ENCODE peak calls at places on chromosomes 16 and 17, in five cellular contexts. A, L, N, S and F are unnamed samples.

GRCh38 chr17:38868968-38869646 is 751 bp upstream of the LASP1 start:
- DNase-seq in N (peak), S (peak), A (peak), L (peak), F (peak)

GRCh38 chr16:16124974-16125373 is 98.3 kb downstream of the ABCC6 start:
- DNase-seq in S (no peak), N (no peak), A (no peak), L (no peak), F (peak)

GRCh38 chr16:71930013-71930563 is 34.8 kb downstream of the IST1 start:
- DNase-seq in A (no peak), L (no peak), S (no peak), N (peak), F (no peak)

GRCh38 chr16:8644151-8644512 is 22.6 kb downstream of the METTL22 start:
- DNase-seq in S (no peak), L (no peak), A (no peak), N (no peak), F (peak)

GRCh38 chr17:21042434-21043295 is at the start of gene USP22:
- DNase-seq in L (no peak), N (no peak), A (no peak), S (peak), F (no peak)

GRCh38 chr17:41417576-41418015 is 6.8 kb downstream of the KRT37 start:
- DNase-seq in A (no peak), S (no peak), N (peak), L (no peak), F (peak)

GRCh38 chr17:7479389-7480192 is at the start of gene ZBTB4:
- DNase-seq in L (peak), S (peak), N (peak), A (peak), F (peak)

GRCh38 chr17:57999496-58000017 is 7.5 kb downstream of the SRSF1 start:
- DNase-seq in A (peak), S (no peak), N (peak), L (no peak), F (peak)

GRCh38 chr17:80177986-80178590 is 8.3 kb downstream of the CARD14 start:
- DNase-seq in N (no peak), A (peak), S (no peak), L (peak), F (no peak)

GRCh38 chr17:73013816-73014663 is 78.4 kb downstream of the SLC39A11 start:
- DNase-seq in L (no peak), N (peak), S (no peak), A (no peak), F (no peak)

GRCh38 chr17:58302171-58302918 is 21.6 kb upstream of the MPO start:
- DNase-seq in A (no peak), S (peak), L (no peak), N (no peak), F (no peak)

GRCh38 chr17:46841561-46842379 is 9.6 kb upstream of the WNT9B start:
- DNase-seq in A (no peak), N (no peak), S (no peak), L (no peak), F (peak)

GRCh38 chr16:2520784-2521577 is 810 bp downstream of the AMDHD2 start:
- DNase-seq in A (no peak), S (peak), N (no peak), L (peak), F (peak)

GRCh38 chr16:20364051-20364450 is 11.5 kb upstream of the UMOD start:
- DNase-seq in S (no peak), L (no peak), N (no peak), A (no peak), F (no peak)

GRCh38 chr16:19153876-19154275 is 14.2 kb upstream of the SYT17 start:
- DNase-seq in N (peak), S (no peak), A (no peak), L (no peak), F (peak)

GRCh38 chr17:74823176-74823495 is 36.5 kb downstream of the GRIN2C start:
- DNase-seq in L (no peak), N (no peak), S (no peak), A (no peak), F (no peak)

GRCh38 chr16:28260193-28260592 is 32.1 kb upstream of the SBK1 start:
- DNase-seq in A (no peak), L (no peak), S (no peak), N (no peak), F (no peak)

GRCh38 chr16:53457670-53458069 is 23.4 kb downstream of the RBL2 start:
- DNase-seq in A (no peak), L (peak), N (no peak), S (no peak), F (no peak)

GRCh38 chr16:29710227-29711219 is 31.5 kb downstream of the QPRT start:
- DNase-seq in S (no peak), L (no peak), N (peak), A (peak), F (peak)

GRCh38 chr16:15811778-15812750 is 44.8 kb downstream of the MYH11 start:
- DNase-seq in S (peak), A (no peak), N (peak), L (no peak), F (no peak)

GRCh38 chr17:49925916-49926315 is 43.1 kb upstream of the DLX4 start:
- DNase-seq in N (no peak), A (no peak), L (no peak), S (no peak), F (no peak)

GRCh38 chr16:10589106-10589505 is 8.7 kb upstream of the EMP2 start:
- DNase-seq in L (no peak), N (no peak), A (no peak), S (no peak), F (no peak)

GRCh38 chr17:9893606-9894005 is 11.5 kb downstream of the RCVRN start:
- DNase-seq in L (no peak), A (no peak), S (no peak), N (peak), F (no peak)

GRCh38 chr16:72072514-72073342 is 9.7 kb downstream of the HPR start:
- DNase-seq in N (no peak), S (no peak), A (peak), L (no peak), F (peak)

GRCh38 chr16:66406534-66407368 is 20.3 kb upstream of the BEAN1 start:
- DNase-seq in N (peak), S (peak), L (peak), A (peak), F (peak)

GRCh38 chr17:7222972-7223292 is 3.2 kb downstream of the ACADVL start:
- DNase-seq in S (no peak), N (no peak), A (no peak), L (no peak), F (no peak)

GRCh38 chr17:43090022-43090421 is 35.1 kb downstream of the BRCA1 start:
- DNase-seq in L (no peak), N (no peak), S (no peak), A (no peak), F (no peak)

GRCh38 chr17:43094129-43094834 is 30.9 kb downstream of the BRCA1 start:
- DNase-seq in A (no peak), S (no peak), N (peak), L (no peak), F (no peak)

DNA sequence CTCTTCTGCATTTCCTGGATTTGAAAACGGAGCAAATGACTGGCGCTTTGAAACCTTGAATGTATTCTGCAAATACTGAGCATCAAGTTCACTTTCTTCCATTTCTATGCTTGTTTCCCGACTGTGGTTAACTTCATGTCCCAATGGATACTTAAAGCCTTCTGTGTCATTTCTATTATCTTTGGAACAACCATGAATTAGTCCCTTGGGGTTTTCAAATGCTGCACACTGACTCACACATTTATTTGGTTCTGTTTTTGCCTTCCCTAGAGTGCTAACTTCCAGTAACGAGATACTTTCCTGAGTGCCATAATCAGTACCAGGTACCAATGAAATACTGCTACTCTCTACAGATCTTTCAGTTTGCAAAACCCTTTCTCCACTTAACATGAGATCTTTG is 32.3 kb downstream of the BRCA1 start:
- DNase-seq in L (no peak), A (peak), N (peak), S (no peak), F (no peak)
- TF ChIP-seq POLR2A in L (no peak), A (no peak), N (no peak), S (no peak), F (no peak)

GRCh38 chr16:85902366-85903155 is 3.6 kb downstream of the IRF8 start:
- DNase-seq in S (peak), A (no peak), N (no peak), L (peak), F (no peak)
- TF ChIP-seq POLR2A in S (no peak), A (no peak), N (no peak), L (peak), F (no peak)

DNA sequence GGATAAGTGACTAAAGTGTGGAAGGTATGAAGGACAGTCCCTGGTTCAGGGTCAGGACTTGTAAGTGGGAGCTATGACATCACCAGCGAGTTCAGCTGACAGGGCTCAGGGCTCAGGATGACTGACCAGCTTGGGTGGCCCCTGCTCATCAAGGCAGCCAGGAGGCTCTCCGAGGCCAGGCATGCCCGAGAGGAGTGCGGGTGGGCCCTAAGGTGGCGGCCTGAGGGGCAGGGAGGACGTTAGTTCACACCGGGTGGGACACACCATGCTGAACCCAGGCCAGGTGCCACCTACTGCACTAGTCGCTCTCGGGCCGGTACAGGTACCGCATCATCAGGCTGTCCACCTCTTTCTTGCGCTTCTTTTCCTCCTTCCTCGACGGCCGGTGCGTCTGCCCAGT is 36.5 kb downstream of the PIPOX start:
- DNase-seq in N (no peak), A (no peak), L (no peak), S (no peak), F (no peak)
- TF ChIP-seq POLR2A in N (no peak), A (no peak), L (no peak), S (no peak), F (no peak)

DNA sequence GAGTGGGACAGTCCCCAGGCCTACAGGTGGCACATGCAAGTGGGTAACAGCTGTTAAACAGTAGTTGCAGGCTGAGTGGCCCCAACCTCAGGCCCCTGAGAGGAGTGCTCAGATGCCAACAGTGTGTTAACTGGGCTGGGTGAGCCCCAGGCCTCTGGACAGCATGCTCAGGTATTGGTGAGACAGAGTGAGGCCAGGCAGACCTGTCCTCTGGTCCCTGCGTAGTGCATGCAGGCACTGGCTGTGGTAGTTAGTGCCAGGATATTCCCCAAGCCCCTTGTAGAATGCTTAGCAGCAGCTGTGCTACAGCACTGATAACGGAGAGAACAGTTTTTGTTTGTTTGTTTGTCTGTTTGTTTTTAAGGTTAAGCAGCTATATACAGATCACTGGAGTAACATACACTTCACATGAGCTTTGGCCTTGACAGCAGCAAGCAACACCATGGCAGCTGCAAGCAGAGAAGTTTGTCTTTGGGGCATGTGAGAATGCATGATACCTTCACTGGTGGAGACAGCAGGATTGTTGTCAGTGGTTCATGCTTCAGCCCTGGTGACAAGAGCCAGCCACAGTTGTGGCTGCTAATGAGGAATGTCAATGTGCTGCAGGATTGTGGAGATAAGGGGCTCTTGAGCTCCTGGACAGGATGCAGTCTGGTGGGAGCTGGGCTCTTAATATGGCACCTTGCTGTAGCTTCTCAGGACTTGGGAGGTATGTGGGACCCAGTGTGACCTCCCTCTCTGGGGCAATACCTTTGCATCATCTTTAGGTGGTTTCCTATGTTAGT is 614.4 kb downstream of the CDH11 start:
- DNase-seq in L (no peak), N (no peak), S (no peak), A (no peak), F (no peak)
- TF ChIP-seq POLR2A in L (no peak), N (no peak), S (no peak), A (no peak), F (no peak)

GRCh38 chr17:1516403-1517161 is at the start of gene INPP5K:
- DNase-seq in N (peak), S (peak), L (peak), A (peak), F (peak)
- TF ChIP-seq POLR2A in N (peak), S (no peak), L (peak), A (peak), F (peak)

GRCh38 chr17:32142857-32143524 is 689 bp downstream of the RHOT1 start:
- DNase-seq in L (peak), A (peak), S (peak), N (peak), F (peak)
- TF ChIP-seq POLR2A in L (no peak), A (no peak), S (no peak), N (no peak), F (no peak)